ENCODE peak calls at places on chromosomes 5 and 9, in seven cellular contexts. One of them, this sample, is unnamed.

GRCh38 chr9:95171001-95171400 is 146.5 kb downstream of the FANCC start:
- DNase-seq in H9: no peak
- DNase-seq in IMR-90: peak; percentile 67
- DNase-seq in mesenchymal stem cell: peak; percentile 74
- DNase-seq in neuronal stem cell: no peak
- DNase-seq in H1: no peak
- DNase-seq in trophoblast cell: no peak
- DNase-seq in this sample: peak; percentile 36

GRCh38 chr9:106717686-106718085 is 145.3 kb upstream of the ZNF462 start:
- DNase-seq in H9: no peak
- DNase-seq in IMR-90: peak; percentile 80
- DNase-seq in mesenchymal stem cell: peak; percentile 82
- DNase-seq in neuronal stem cell: no peak
- DNase-seq in H1: no peak
- DNase-seq in trophoblast cell: peak; percentile 37
- DNase-seq in this sample: peak; percentile 75

GRCh38 chr5:108687599-108688220 is 60.0 kb upstream of the FER start:
- DNase-seq in H9: no peak
- DNase-seq in IMR-90: no peak
- DNase-seq in mesenchymal stem cell: no peak
- DNase-seq in neuronal stem cell: no peak
- DNase-seq in H1: no peak
- DNase-seq in trophoblast cell: no peak
- DNase-seq in this sample: no peak

GRCh38 chr5:122253794-122254193 is 58.2 kb upstream of the SNCAIP start:
- DNase-seq in H9: no peak
- DNase-seq in IMR-90: no peak
- DNase-seq in mesenchymal stem cell: no peak
- DNase-seq in neuronal stem cell: no peak
- DNase-seq in H1: no peak
- DNase-seq in trophoblast cell: no peak
- DNase-seq in this sample: no peak

GRCh38 chr5:16464664-16465543 is 696 bp downstream of the ZNF622 start:
- DNase-seq in H9: no peak
- DNase-seq in IMR-90: no peak
- DNase-seq in mesenchymal stem cell: peak; percentile 40
- DNase-seq in neuronal stem cell: no peak
- DNase-seq in H1: no peak
- DNase-seq in trophoblast cell: no peak
- DNase-seq in this sample: no peak

GRCh38 chr9:3040761-3041160 is 196.9 kb upstream of the PUM3 start:
- DNase-seq in H9: no peak
- DNase-seq in IMR-90: no peak
- DNase-seq in mesenchymal stem cell: no peak
- DNase-seq in neuronal stem cell: no peak
- DNase-seq in H1: no peak
- DNase-seq in trophoblast cell: no peak
- DNase-seq in this sample: no peak

GRCh38 chr5:112957970-112958773 is 18.4 kb upstream of the DCP2 start:
- DNase-seq in H9: no peak
- DNase-seq in IMR-90: peak; percentile 98
- DNase-seq in mesenchymal stem cell: peak; percentile 89
- DNase-seq in neuronal stem cell: no peak
- DNase-seq in H1: no peak
- DNase-seq in trophoblast cell: no peak
- DNase-seq in this sample: no peak

GRCh38 chr5:123582570-123583293 is 70.8 kb downstream of the CSNK1G3 start:
- DNase-seq in H9: no peak
- DNase-seq in IMR-90: no peak
- DNase-seq in mesenchymal stem cell: no peak
- DNase-seq in neuronal stem cell: no peak
- DNase-seq in H1: no peak
- DNase-seq in trophoblast cell: no peak
- DNase-seq in this sample: peak; percentile 1

GRCh38 chr5:43010956-43011355 is 29.2 kb downstream of the ANXA2R start:
- DNase-seq in H9: no peak
- DNase-seq in IMR-90: no peak
- DNase-seq in mesenchymal stem cell: no peak
- DNase-seq in neuronal stem cell: no peak
- DNase-seq in H1: no peak
- DNase-seq in trophoblast cell: no peak
- DNase-seq in this sample: no peak

GRCh38 chr5:142201471-142201887 is 92.9 kb downstream of the NDFIP1 start:
- DNase-seq in H9: no peak
- DNase-seq in IMR-90: peak; percentile 99
- DNase-seq in mesenchymal stem cell: peak; percentile 89
- DNase-seq in neuronal stem cell: no peak
- DNase-seq in H1: no peak
- DNase-seq in trophoblast cell: peak; percentile 24
- DNase-seq in this sample: no peak

GRCh38 chr9:32395483-32396216 is 11.2 kb downstream of the ACO1 start:
- DNase-seq in H9: no peak
- DNase-seq in IMR-90: peak; percentile 98
- DNase-seq in mesenchymal stem cell: peak; percentile 89
- DNase-seq in neuronal stem cell: no peak
- DNase-seq in H1: no peak
- DNase-seq in trophoblast cell: no peak
- DNase-seq in this sample: no peak

GRCh38 chr5:142540774-142541466 is 145.0 kb downstream of the FGF1 start:
- DNase-seq in H9: no peak
- DNase-seq in IMR-90: peak; percentile 74
- DNase-seq in mesenchymal stem cell: peak; percentile 89
- DNase-seq in neuronal stem cell: no peak
- DNase-seq in H1: no peak
- DNase-seq in trophoblast cell: no peak
- DNase-seq in this sample: no peak

GRCh38 chr5:24167791-24168190 is 477.0 kb downstream of the CDH10 start:
- DNase-seq in H9: no peak
- DNase-seq in IMR-90: no peak
- DNase-seq in mesenchymal stem cell: peak; percentile 3
- DNase-seq in neuronal stem cell: no peak
- DNase-seq in H1: no peak
- DNase-seq in trophoblast cell: no peak
- DNase-seq in this sample: no peak

GRCh38 chr5:135221187-135221473 is 177.9 kb downstream of the MACROH2A1 start:
- DNase-seq in H9: no peak
- DNase-seq in IMR-90: no peak
- DNase-seq in mesenchymal stem cell: no peak
- DNase-seq in neuronal stem cell: no peak
- DNase-seq in H1: no peak
- DNase-seq in trophoblast cell: no peak
- DNase-seq in this sample: no peak

GRCh38 chr5:96703384-96703910 is 41.3 kb downstream of the CAST start:
- DNase-seq in H9: no peak
- DNase-seq in IMR-90: no peak
- DNase-seq in mesenchymal stem cell: peak; percentile 63
- DNase-seq in neuronal stem cell: no peak
- DNase-seq in H1: no peak
- DNase-seq in trophoblast cell: no peak
- DNase-seq in this sample: no peak

GRCh38 chr5:1140818-1141189 is 28.9 kb upstream of the SLC12A7 start:
- DNase-seq in H9: no peak
- DNase-seq in IMR-90: no peak
- DNase-seq in mesenchymal stem cell: no peak
- DNase-seq in neuronal stem cell: no peak
- DNase-seq in H1: no peak
- DNase-seq in trophoblast cell: no peak
- DNase-seq in this sample: no peak

GRCh38 chr5:1142886-1143669 is 31.2 kb upstream of the SLC12A7 start:
- DNase-seq in H9: no peak
- DNase-seq in IMR-90: no peak
- DNase-seq in mesenchymal stem cell: no peak
- DNase-seq in neuronal stem cell: no peak
- DNase-seq in H1: no peak
- DNase-seq in trophoblast cell: no peak
- DNase-seq in this sample: no peak

GRCh38 chr5:1140188-1140817 is 28.4 kb upstream of the SLC12A7 start:
- DNase-seq in H9: peak; percentile 58
- DNase-seq in IMR-90: peak; percentile 31
- DNase-seq in mesenchymal stem cell: peak; percentile 59
- DNase-seq in neuronal stem cell: peak; percentile 27
- DNase-seq in H1: peak; percentile 36
- DNase-seq in trophoblast cell: no peak
- DNase-seq in this sample: peak; percentile 55

GRCh38 chr5:1143670-1143951 is 31.7 kb upstream of the SLC12A7 start:
- DNase-seq in H9: no peak
- DNase-seq in IMR-90: no peak
- DNase-seq in mesenchymal stem cell: no peak
- DNase-seq in neuronal stem cell: no peak
- DNase-seq in H1: no peak
- DNase-seq in trophoblast cell: no peak
- DNase-seq in this sample: no peak

DNA sequence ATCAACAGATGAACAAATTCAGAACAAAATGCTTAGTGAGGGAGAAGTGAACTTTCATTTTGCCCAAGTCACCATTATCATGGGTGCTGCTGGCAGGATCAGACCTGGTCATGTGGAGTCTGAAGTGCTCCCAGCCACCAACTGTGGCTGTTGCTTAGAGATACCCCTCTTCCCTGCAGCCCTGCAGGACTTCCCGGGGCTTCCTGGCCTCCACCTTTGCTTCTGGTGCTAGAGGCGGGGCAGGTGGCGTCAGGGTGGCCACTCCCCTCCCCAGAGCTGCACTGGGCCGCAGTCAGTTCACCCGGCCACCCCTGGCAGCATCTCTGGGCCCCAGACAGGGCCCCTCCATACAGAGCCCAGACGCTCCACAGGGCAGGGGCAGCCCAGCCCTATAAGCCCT is 30.0 kb upstream of the SLC12A7 start:
- DNase-seq in H9: no peak
- DNase-seq in IMR-90: no peak
- DNase-seq in mesenchymal stem cell: no peak
- DNase-seq in neuronal stem cell: no peak
- DNase-seq in H1: no peak
- DNase-seq in trophoblast cell: no peak
- DNase-seq in this sample: no peak
- H3K23ac ChIP-seq in H9: no peak overlapping the region
- H3K23ac ChIP-seq in IMR-90: no peak overlapping the region
- H3K23ac ChIP-seq in mesenchymal stem cell: no peak overlapping the region
- H3K23ac ChIP-seq in neuronal stem cell: no peak overlapping the region
- H3K23ac ChIP-seq in H1: no peak overlapping the region
- H3K23ac ChIP-seq in trophoblast cell: no peak overlapping the region
- H3K23ac ChIP-seq in this sample: no peak overlapping the region

GRCh38 chr9:124284940-124285441 is 27.2 kb downstream of the NEK6 start:
- DNase-seq in H9: no peak
- DNase-seq in IMR-90: peak; percentile 50
- DNase-seq in mesenchymal stem cell: peak; percentile 69
- DNase-seq in neuronal stem cell: no peak
- DNase-seq in H1: no peak
- DNase-seq in trophoblast cell: peak; percentile 97
- DNase-seq in this sample: no peak
- H3K4me1 ChIP-seq in H9: no peaks in the 10 kb centered on the region
- H3K4me1 ChIP-seq in IMR-90: peaks cover 70% of the 10 kb centered on the region
- H3K4me1 ChIP-seq in mesenchymal stem cell: peaks cover 72% of the 10 kb centered on the region
- H3K4me1 ChIP-seq in neuronal stem cell: peaks cover 46% of the 10 kb centered on the region
- H3K4me1 ChIP-seq in H1: no peaks in the 10 kb centered on the region
- H3K4me1 ChIP-seq in trophoblast cell: peaks cover 39% of the 10 kb centered on the region
- H3K4me1 ChIP-seq in this sample: no peaks in the 10 kb centered on the region

GRCh38 chr5:139950436-139950835 is 92.7 kb downstream of the NRG2 start:
- DNase-seq in H9: no peak
- DNase-seq in IMR-90: no peak
- DNase-seq in mesenchymal stem cell: no peak
- DNase-seq in neuronal stem cell: no peak
- DNase-seq in H1: no peak
- DNase-seq in trophoblast cell: no peak
- DNase-seq in this sample: no peak

GRCh38 chr5:139949710-139950109 is 93.4 kb downstream of the NRG2 start:
- DNase-seq in H9: no peak
- DNase-seq in IMR-90: no peak
- DNase-seq in mesenchymal stem cell: no peak
- DNase-seq in neuronal stem cell: no peak
- DNase-seq in H1: no peak
- DNase-seq in trophoblast cell: no peak
- DNase-seq in this sample: peak; percentile 48

GRCh38 chr5:139946440-139946839 is 96.7 kb downstream of the NRG2 start:
- DNase-seq in H9: no peak
- DNase-seq in IMR-90: no peak
- DNase-seq in mesenchymal stem cell: no peak
- DNase-seq in neuronal stem cell: no peak
- DNase-seq in H1: no peak
- DNase-seq in trophoblast cell: no peak
- DNase-seq in this sample: no peak

GRCh38 chr5:139942243-139942642 is 100.9 kb downstream of the NRG2 start:
- DNase-seq in H9: no peak
- DNase-seq in IMR-90: no peak
- DNase-seq in mesenchymal stem cell: no peak
- DNase-seq in neuronal stem cell: no peak
- DNase-seq in H1: no peak
- DNase-seq in trophoblast cell: no peak
- DNase-seq in this sample: no peak

DNA sequence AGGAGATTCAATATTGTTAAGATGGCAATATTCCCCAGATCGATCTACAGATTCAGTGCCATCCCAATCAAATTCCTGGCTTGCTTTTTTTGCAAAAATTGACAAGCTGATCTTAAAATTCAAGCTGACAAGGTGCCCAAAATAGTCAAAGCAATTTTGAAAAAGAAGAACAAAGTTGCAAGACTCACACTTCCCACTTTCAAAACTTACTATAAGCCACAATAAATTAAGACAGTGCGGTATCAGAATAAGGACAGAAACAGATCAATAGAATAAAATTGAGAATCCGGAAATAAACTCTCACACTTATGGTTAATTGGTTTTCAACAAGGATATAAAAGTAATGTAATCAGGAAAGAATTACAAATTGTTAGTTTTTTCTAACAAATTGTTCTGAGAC is 97.1 kb downstream of the NRG2 start:
- DNase-seq in H9: no peak
- DNase-seq in IMR-90: no peak
- DNase-seq in mesenchymal stem cell: no peak
- DNase-seq in neuronal stem cell: no peak
- DNase-seq in H1: no peak
- DNase-seq in trophoblast cell: no peak
- DNase-seq in this sample: no peak
- H3K4me2 ChIP-seq in H9: no peak overlapping the region
- H3K4me2 ChIP-seq in IMR-90: no peak overlapping the region
- H3K4me2 ChIP-seq in mesenchymal stem cell: no peak overlapping the region
- H3K4me2 ChIP-seq in neuronal stem cell: no peak overlapping the region
- H3K4me2 ChIP-seq in H1: no peak overlapping the region
- H3K4me2 ChIP-seq in trophoblast cell: no peak overlapping the region
- H3K4me2 ChIP-seq in this sample: no peak overlapping the region

GRCh38 chr5:76610196-76610595 is 13.0 kb downstream of the F2RL2 start:
- DNase-seq in H9: no peak
- DNase-seq in IMR-90: no peak
- DNase-seq in mesenchymal stem cell: no peak
- DNase-seq in neuronal stem cell: no peak
- DNase-seq in H1: no peak
- DNase-seq in trophoblast cell: no peak
- DNase-seq in this sample: no peak

GRCh38 chr5:76607353-76607871 is 15.8 kb downstream of the F2RL2 start:
- DNase-seq in H9: no peak
- DNase-seq in IMR-90: peak; percentile 52
- DNase-seq in mesenchymal stem cell: peak; percentile 17
- DNase-seq in neuronal stem cell: peak; percentile 38
- DNase-seq in H1: no peak
- DNase-seq in trophoblast cell: no peak
- DNase-seq in this sample: no peak

GRCh38 chr5:76604838-76605237 is 18.4 kb downstream of the F2RL2 start:
- DNase-seq in H9: no peak
- DNase-seq in IMR-90: peak; percentile 64
- DNase-seq in mesenchymal stem cell: peak; percentile 61
- DNase-seq in neuronal stem cell: no peak
- DNase-seq in H1: no peak
- DNase-seq in trophoblast cell: no peak
- DNase-seq in this sample: no peak

GRCh38 chr5:76606665-76607064 is 16.5 kb downstream of the F2RL2 start:
- DNase-seq in H9: no peak
- DNase-seq in IMR-90: no peak
- DNase-seq in mesenchymal stem cell: no peak
- DNase-seq in neuronal stem cell: no peak
- DNase-seq in H1: no peak
- DNase-seq in trophoblast cell: peak; percentile 17
- DNase-seq in this sample: no peak

GRCh38 chr5:76608833-76609232 is 14.4 kb downstream of the F2RL2 start:
- DNase-seq in H9: no peak
- DNase-seq in IMR-90: peak; percentile 96
- DNase-seq in mesenchymal stem cell: peak; percentile 89
- DNase-seq in neuronal stem cell: no peak
- DNase-seq in H1: no peak
- DNase-seq in trophoblast cell: peak; percentile 16
- DNase-seq in this sample: peak; percentile 30
- H3K23ac ChIP-seq in H9: no peak overlapping the region
- H3K23ac ChIP-seq in IMR-90: no peak overlapping the region
- H3K23ac ChIP-seq in mesenchymal stem cell: no peak overlapping the region
- H3K23ac ChIP-seq in neuronal stem cell: no peak overlapping the region
- H3K23ac ChIP-seq in H1: no peak overlapping the region
- H3K23ac ChIP-seq in trophoblast cell: no peak overlapping the region
- H3K23ac ChIP-seq in this sample: no peak overlapping the region